ENCODE peak calls at places on chromosomes 12 and 14, in ten cellular contexts. N is HCT116, R is fibroblast of lung, S is Peyer's patch, M is AG09319, H is coronary artery, P is progenitor cell of endocrine pancreas, W is epithelial cell of esophagus, C is choroid plexus epithelial cell, T is uterus. U is an unnamed sample.
A peak's percentile ranks its signal among the peaks of the same experiment; 100 is the strongest.

GRCh38 chr12:113299619-113300237 is 35.2 kb downstream of the SLC8B1 start:
- DNase-seq in N (peak; percentile 79), R (peak; percentile 87), S (peak; percentile 55), M (peak; percentile 36), H (peak; percentile 86), P (no peak), W (peak; percentile 89), C (peak; percentile 83), T (peak; percentile 59), U (peak; percentile 76)

GRCh38 chr12:102043928-102044327 is 17.9 kb downstream of the WASHC3 start:
- DNase-seq in N (no peak), R (no peak), S (no peak), M (no peak), H (no peak), P (no peak), W (no peak), C (no peak), T (no peak), U (no peak)

GRCh38 chr12:68793436-68793835 is 14.5 kb upstream of the MDM2 start:
- DNase-seq in N (no peak), R (no peak), S (no peak), M (no peak), H (no peak), P (no peak), W (no peak), C (no peak), T (no peak), U (no peak)

GRCh38 chr12:68667896-68668295 is 18.9 kb upstream of the NUP107 start:
- DNase-seq in N (no peak), R (no peak), S (no peak), M (no peak), H (no peak), P (no peak), W (no peak), C (no peak), T (no peak), U (no peak)

GRCh38 chr12:69254857-69255256 is 15.5 kb downstream of the CPSF6 start:
- DNase-seq in N (no peak), R (no peak), S (no peak), M (no peak), H (no peak), P (no peak), W (peak; percentile 30), C (no peak), T (no peak), U (no peak)

GRCh38 chr12:109630815-109631214 is 57.2 kb downstream of the MVK start:
- DNase-seq in N (no peak), R (no peak), S (no peak), M (no peak), H (no peak), P (no peak), W (no peak), C (no peak), T (no peak), U (no peak)

GRCh38 chr12:41656454-41656853 is 468.3 kb downstream of the PDZRN4 start:
- DNase-seq in N (no peak), R (no peak), S (no peak), M (no peak), H (no peak), P (no peak), W (no peak), C (no peak), T (no peak), U (no peak)

GRCh38 chr12:79935624-79936040 is 735 bp upstream of the PPP1R12A start:
- DNase-seq in N (no peak), R (peak; percentile 54), S (no peak), M (peak; percentile 12), H (no peak), P (no peak), W (peak; percentile 19), C (peak; percentile 48), T (no peak), U (peak; percentile 47)

GRCh38 chr12:92288533-92288932 is 142.9 kb upstream of the BTG1 start:
- DNase-seq in N (no peak), R (no peak), S (no peak), M (no peak), H (no peak), P (no peak), W (no peak), C (no peak), T (peak; percentile 43), U (no peak)

GRCh38 chr12:2453807-2454177 is 341.0 kb upstream of the FKBP4 start:
- DNase-seq in N (no peak), R (no peak), S (no peak), M (no peak), H (no peak), P (no peak), W (no peak), C (no peak), T (no peak), U (no peak)

GRCh38 chr14:85528080-85528881 is 1.7 kb upstream of the FLRT2 start:
- DNase-seq in N (no peak), R (peak; percentile 89), S (no peak), M (peak; percentile 75), H (no peak), P (no peak), W (peak; percentile 91), C (peak; percentile 96), T (no peak), U (peak; percentile 88)

GRCh38 chr12:101931498-101932326 is 54.3 kb downstream of the DRAM1 start:
- DNase-seq in N (no peak), R (no peak), S (no peak), M (no peak), H (no peak), P (no peak), W (no peak), C (no peak), T (no peak), U (no peak)

GRCh38 chr14:31829256-31829923 is 247.7 kb upstream of the ARHGAP5 start:
- DNase-seq in N (no peak), R (peak; percentile 80), S (no peak), M (no peak), H (no peak), P (no peak), W (peak; percentile 67), C (peak; percentile 92), T (no peak), U (peak; percentile 85)

GRCh38 chr12:124994435-124994975 is 1.1 kb downstream of the BRI3BP start:
- DNase-seq in N (no peak), R (no peak), S (peak; percentile 84), M (no peak), H (no peak), P (no peak), W (peak; percentile 21), C (no peak), T (no peak), U (no peak)

GRCh38 chr12:123232472-123232806 is 502 bp downstream of the MPHOSPH9 start:
- DNase-seq in N (peak; percentile 12), R (no peak), S (no peak), M (no peak), H (peak; percentile 74), P (no peak), W (no peak), C (no peak), T (no peak), U (no peak)

GRCh38 chr14:69675877-69676416 is 64.6 kb downstream of the SUSD6 start:
- DNase-seq in N (no peak), R (no peak), S (no peak), M (no peak), H (no peak), P (no peak), W (no peak), C (no peak), T (no peak), U (no peak)

GRCh38 chr14:104686624-104687517 is 2.5 kb upstream of the INF2 start:
- DNase-seq in N (no peak), R (no peak), S (peak; percentile 71), M (no peak), H (no peak), P (no peak), W (no peak), C (no peak), T (peak; percentile 14), U (no peak)

GRCh38 chr14:34365309-34365915 is 96.6 kb downstream of the SPTSSA start:
- DNase-seq in N (no peak), R (no peak), S (no peak), M (no peak), H (no peak), P (no peak), W (no peak), C (peak; percentile 79), T (no peak), U (peak; percentile 37)

GRCh38 chr14:46573518-46573917 is 78.1 kb downstream of the RPL10L start:
- DNase-seq in N (no peak), R (no peak), S (no peak), M (no peak), H (no peak), P (no peak), W (no peak), C (no peak), T (no peak), U (no peak)

GRCh38 chr14:106318700-106319099 is 792.3 kb downstream of the TMEM121 start:
- DNase-seq in N (no peak), R (no peak), S (peak; percentile 54), M (no peak), H (no peak), P (no peak), W (no peak), C (no peak), T (no peak), U (no peak)
- TF ChIP-seq CTCF in N (no peak), R (no peak), S (no peak), M (no peak), H (no peak), P (no peak), W (no peak), C (no peak), T (no peak), U (no peak)

GRCh38 chr12:104725610-104726009 is 232.5 kb downstream of the SLC41A2 start:
- DNase-seq in N (no peak), R (no peak), S (no peak), M (no peak), H (no peak), P (no peak), W (no peak), C (no peak), T (no peak), U (no peak)
- TF ChIP-seq CTCF in N (no peak), R (no peak), S (no peak), M (no peak), H (no peak), P (no peak), W (no peak), C (no peak), T (no peak), U (no peak)

DNA sequence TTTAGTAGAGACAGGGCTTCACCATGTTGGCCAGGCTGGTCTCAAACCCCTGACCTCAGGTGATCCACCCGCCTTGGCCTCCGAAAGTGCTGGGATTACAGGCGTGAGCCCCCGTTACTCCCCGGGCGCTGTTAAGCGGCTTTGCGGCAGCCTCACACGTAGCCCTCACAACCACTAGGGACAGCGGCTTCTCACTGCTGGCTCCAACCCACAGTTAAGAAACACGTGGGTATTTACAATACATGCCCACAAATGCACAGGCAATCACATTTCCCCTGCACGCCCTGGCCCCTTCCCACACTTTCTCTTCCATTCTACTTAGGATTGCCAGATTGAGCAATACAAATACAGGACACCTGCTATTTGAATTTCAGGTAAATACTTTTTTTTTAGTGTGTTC is 37.0 kb upstream of the EIF5 start:
- DNase-seq in N (no peak), R (no peak), S (peak; percentile 27), M (no peak), H (no peak), P (no peak), W (no peak), C (no peak), T (no peak), U (no peak)
- TF ChIP-seq CTCF in N (no peak), R (no peak), S (no peak), M (no peak), H (no peak), P (peak; percentile 28), W (no peak), C (peak; percentile 35), T (no peak), U (peak; percentile 13)

GRCh38 chr14:91878274-91878673 is 10.9 kb upstream of the TC2N start:
- DNase-seq in N (no peak), R (no peak), S (no peak), M (no peak), H (no peak), P (no peak), W (no peak), C (no peak), T (no peak), U (no peak)
- TF ChIP-seq CTCF in N (no peak), R (no peak), S (no peak), M (no peak), H (no peak), P (no peak), W (no peak), C (no peak), T (no peak), U (no peak)

U was measured in fibroblast of villous mesenchyme.